ENCODE peak calls at places on chromosomes 11 and 22, in seven cellular contexts. Y, H, V, G, U, L and C are unnamed samples.

GRCh38 chr11:75325713-75326438 is 25.6 kb downstream of the ARRB1 start:
- DNase-seq in Y (peak), H (peak), V (peak), G (no peak), U (peak), L (peak), C (no peak)

GRCh38 chr22:44880588-44881245 is 128.3 kb downstream of the ARHGAP8 start:
- DNase-seq in Y (no peak), H (no peak), V (no peak), G (no peak), U (peak), L (no peak), C (no peak)

GRCh38 chr11:59097113-59097708 is 9.8 kb upstream of the FAM111B start:
- DNase-seq in Y (peak), H (peak), V (peak), G (peak), U (no peak), L (peak), C (peak)

GRCh38 chr11:19275496-19275895 is 34.8 kb upstream of the E2F8 start:
- DNase-seq in Y (no peak), H (no peak), V (no peak), G (no peak), U (no peak), L (peak), C (no peak)

GRCh38 chr11:73981051-73981805 is 1.4 kb downstream of the UCP2 start:
- DNase-seq in Y (no peak), H (no peak), V (no peak), G (no peak), U (peak), L (no peak), C (no peak)

GRCh38 chr11:114291381-114291780 is 4.8 kb upstream of the NNMT start:
- DNase-seq in Y (no peak), H (no peak), V (no peak), G (no peak), U (no peak), L (peak), C (no peak)

GRCh38 chr11:12279672-12280108 is 97.7 kb upstream of the PARVA start:
- DNase-seq in Y (no peak), H (peak), V (no peak), G (no peak), U (no peak), L (no peak), C (no peak)

GRCh38 chr22:37256075-37256726 is 12.1 kb upstream of the RAC2 start:
- DNase-seq in Y (no peak), H (no peak), V (no peak), G (no peak), U (no peak), L (no peak), C (no peak)

GRCh38 chr11:19374189-19374588 is 133.4 kb upstream of the E2F8 start:
- DNase-seq in Y (peak), H (no peak), V (peak), G (no peak), U (no peak), L (peak), C (no peak)

GRCh38 chr11:64694821-64695365 is 28.1 kb downstream of the NRXN2 start:
- DNase-seq in Y (no peak), H (no peak), V (no peak), G (no peak), U (no peak), L (no peak), C (peak)

GRCh38 chr11:13348305-13348704 is 70.7 kb downstream of the BMAL1 start:
- DNase-seq in Y (no peak), H (no peak), V (no peak), G (no peak), U (no peak), L (no peak), C (no peak)

GRCh38 chr11:130980463-130980862 is 64.2 kb upstream of the SNX19 start:
- DNase-seq in Y (no peak), H (no peak), V (no peak), G (no peak), U (no peak), L (no peak), C (no peak)

GRCh38 chr11:125951731-125952130 is 5.9 kb downstream of the VSIG10L2 start:
- DNase-seq in Y (no peak), H (no peak), V (no peak), G (no peak), U (no peak), L (no peak), C (no peak)

GRCh38 chr22:29380856-29381255 is 7.5 kb downstream of the AP1B1 start:
- DNase-seq in Y (no peak), H (no peak), V (no peak), G (no peak), U (no peak), L (no peak), C (no peak)

GRCh38 chr11:47850337-47850736 is 2.2 kb upstream of the NUP160 start:
- DNase-seq in Y (no peak), H (no peak), V (no peak), G (no peak), U (no peak), L (no peak), C (no peak)

GRCh38 chr11:47846998-47847397 is 1.2 kb downstream of the NUP160 start:
- DNase-seq in Y (no peak), H (no peak), V (no peak), G (no peak), U (no peak), L (no peak), C (no peak)

GRCh38 chr11:47847537-47847891 is 636 bp downstream of the NUP160 start:
- DNase-seq in Y (no peak), H (no peak), V (no peak), G (no peak), U (no peak), L (no peak), C (no peak)

GRCh38 chr11:47847892-47848635 is at the start of gene NUP160:
- DNase-seq in Y (no peak), H (peak), V (peak), G (peak), U (peak), L (peak), C (peak)

GRCh38 chr11:47848636-47849155 is 546 bp upstream of the NUP160 start:
- DNase-seq in Y (no peak), H (no peak), V (no peak), G (no peak), U (no peak), L (no peak), C (no peak)
- TF ChIP-seq CTCF in Y (no peak), H (no peak), V (no peak), G (no peak), U (no peak), L (no peak), C (no peak)

GRCh38 chr11:45007011-45007410 is 56.3 kb upstream of the TP53I11 start:
- DNase-seq in Y (no peak), H (no peak), V (no peak), G (no peak), U (no peak), L (no peak), C (no peak)
- TF ChIP-seq CTCF in Y (no peak), H (no peak), V (no peak), G (no peak), U (no peak), L (no peak), C (no peak)

DNA sequence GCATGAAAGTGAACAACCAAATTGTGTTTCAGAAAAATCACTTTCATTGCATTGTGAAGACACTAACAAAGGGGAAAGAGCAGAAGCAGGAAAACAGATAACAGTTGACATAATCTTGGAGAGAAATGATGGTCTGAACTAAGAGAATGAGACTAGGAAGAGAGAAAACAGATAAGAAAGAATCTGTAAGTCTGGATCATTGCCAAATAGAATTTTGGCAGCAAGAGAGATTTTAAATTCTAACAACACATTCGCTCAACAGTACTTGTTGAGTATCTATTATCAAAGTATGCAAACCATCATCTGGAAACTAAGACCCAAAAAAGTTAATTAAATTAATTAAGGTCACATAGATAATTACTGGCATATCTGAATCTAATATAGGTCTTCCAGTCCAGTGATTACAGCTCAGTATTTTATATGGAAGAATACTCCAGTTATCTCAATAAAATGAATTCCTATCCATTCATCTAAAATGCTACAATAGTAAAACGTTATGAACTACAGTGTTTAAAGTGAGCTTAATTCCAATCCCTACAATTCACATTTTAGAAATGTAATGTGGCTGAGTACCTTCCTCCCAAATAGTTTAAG is 166.7 kb upstream of the FAT3 start:
- DNase-seq in Y (no peak), H (no peak), V (no peak), G (no peak), U (no peak), L (no peak), C (no peak)
- TF ChIP-seq CTCF in Y (no peak), H (no peak), V (no peak), G (no peak), U (no peak), L (no peak), C (no peak)

DNA sequence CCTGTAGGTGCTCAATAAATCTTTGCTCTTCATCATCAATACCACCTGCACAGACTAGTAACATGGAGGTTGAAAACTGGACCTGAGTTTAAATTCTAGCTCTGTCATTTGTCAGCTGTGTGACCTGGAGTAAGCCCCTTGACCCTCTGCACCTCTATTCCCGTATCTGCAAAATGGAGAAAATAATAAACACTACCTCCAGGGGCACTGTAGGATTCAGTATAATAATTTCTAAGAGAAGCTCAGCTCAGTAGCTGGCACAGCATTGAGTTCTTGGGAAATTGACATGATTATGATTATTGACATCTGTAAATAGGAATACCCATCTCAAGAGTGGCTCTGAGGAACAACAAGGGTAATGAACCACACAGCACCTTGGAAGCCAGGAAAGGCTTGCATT is 78.4 kb downstream of the MN1 start:
- DNase-seq in Y (no peak), H (no peak), V (no peak), G (no peak), U (no peak), L (no peak), C (no peak)
- TF ChIP-seq CTCF in Y (no peak), H (no peak), V (peak), G (no peak), U (no peak), L (peak), C (no peak)

GRCh38 chr11:117443269-117444186 is 115.9 kb downstream of the CEP164 start:
- DNase-seq in Y (no peak), H (peak), V (peak), G (no peak), U (peak), L (peak), C (peak)
- TF ChIP-seq CTCF in Y (peak), H (peak), V (peak), G (no peak), U (peak), L (no peak), C (peak)

DNA sequence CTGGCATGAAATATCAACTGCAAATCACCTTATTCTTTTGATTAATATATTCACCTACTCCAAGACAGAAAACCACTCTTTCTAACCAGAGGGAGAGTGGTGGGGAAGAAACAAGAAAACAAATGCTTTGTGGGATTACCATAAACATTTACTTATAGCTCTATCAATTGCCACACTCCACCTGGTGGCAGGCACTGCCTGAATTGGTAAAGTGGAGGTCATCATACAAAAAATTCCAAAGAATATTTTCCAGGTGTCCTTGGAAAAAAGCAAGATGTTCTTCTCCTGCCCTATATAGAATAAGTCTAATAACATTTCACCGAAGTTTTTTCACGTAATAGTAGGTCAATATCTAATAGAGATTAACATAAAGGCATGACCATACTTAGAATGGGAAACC is 45.3 kb downstream of the PHF21A start:
- DNase-seq in Y (no peak), H (no peak), V (no peak), G (no peak), U (no peak), L (peak), C (no peak)
- TF ChIP-seq CTCF in Y (peak), H (no peak), V (no peak), G (no peak), U (no peak), L (peak), C (no peak)